ENCODE peak calls at places on chromosomes 2 and 18, in four cellular contexts. Z is putamen; P is CD8-positive, alpha-beta memory T cell; L is Peyer's patch. I is an unnamed sample.

GRCh38 chr18:57276720-57277284 is 75.6 kb upstream of the ST8SIA3 start:
- DNase-seq in Z (peak; percentile 26), P (no peak), L (no peak), I (no peak)

GRCh38 chr2:171225302-171225980 is 64.7 kb upstream of the TLK1 start:
- DNase-seq in Z (no peak), P (no peak), L (no peak), I (peak; percentile 38)

GRCh38 chr2:210392469-210392881 is 77.5 kb upstream of the MYL1 start:
- DNase-seq in Z (no peak), P (no peak), L (no peak), I (no peak)

GRCh38 chr2:96116424-96116878 is at the start of gene ADRA2B:
- DNase-seq in Z (no peak), P (peak; percentile 80), L (peak; percentile 72), I (peak; percentile 45)

GRCh38 chr18:986071-986470 is 81.4 kb downstream of the ADCYAP1 start:
- DNase-seq in Z (no peak), P (no peak), L (no peak), I (no peak)

GRCh38 chr18:1513519-1513918 is 608.8 kb downstream of the ADCYAP1 start:
- DNase-seq in Z (no peak), P (no peak), L (no peak), I (no peak)

GRCh38 chr2:150916997-150917396 is 344.7 kb downstream of the RBM43 start:
- DNase-seq in Z (no peak), P (no peak), L (no peak), I (no peak)

GRCh38 chr18:47387864-47388263 is 136.4 kb upstream of the SKOR2 start:
- DNase-seq in Z (no peak), P (no peak), L (no peak), I (no peak)

GRCh38 chr2:159118115-159118858 is 149.8 kb downstream of the TANC1 start:
- DNase-seq in Z (peak; percentile 83), P (peak; percentile 72), L (peak; percentile 80), I (peak; percentile 62)

GRCh38 chr2:219460424-219460926 is 25.8 kb downstream of the SPEG start:
- DNase-seq in Z (peak; percentile 42), P (no peak), L (no peak), I (peak; percentile 80)

GRCh38 chr2:168278424-168278888 is 31.1 kb upstream of the STK39 start:
- DNase-seq in Z (no peak), P (no peak), L (no peak), I (no peak)

GRCh38 chr18:45437399-45437798 is 177.9 kb upstream of the SLC14A2 start:
- DNase-seq in Z (no peak), P (no peak), L (no peak), I (no peak)

GRCh38 chr18:37501136-37501535 is 64.5 kb downstream of the CELF4 start:
- DNase-seq in Z (no peak), P (no peak), L (no peak), I (no peak)

GRCh38 chr2:102895386-102895785 is 133.6 kb downstream of the TMEM182 start:
- DNase-seq in Z (no peak), P (no peak), L (no peak), I (no peak)

GRCh38 chr18:46260016-46260878 is 156.1 kb downstream of the HAUS1 start:
- DNase-seq in Z (no peak), P (no peak), L (no peak), I (peak; percentile 17)

GRCh38 chr2:170873035-170873692 is 55.9 kb upstream of the GORASP2 start:
- DNase-seq in Z (peak; percentile 51), P (peak; percentile 78), L (peak; percentile 66), I (peak; percentile 80)

GRCh38 chr2:40228296-40228695 is 223.6 kb downstream of the SLC8A1 start:
- DNase-seq in Z (no peak), P (no peak), L (no peak), I (no peak)

GRCh38 chr18:23203891-23204432 is 68.7 kb downstream of the CABLES1 start:
- DNase-seq in Z (no peak), P (peak; percentile 13), L (no peak), I (no peak)

GRCh38 chr2:1617425-1618021 is 126.8 kb downstream of the PXDN start:
- DNase-seq in Z (no peak), P (no peak), L (no peak), I (no peak)

GRCh38 chr18:64330161-64330560 is 181.3 kb upstream of the LINC00305 start:
- DNase-seq in Z (no peak), P (no peak), L (no peak), I (no peak)

GRCh38 chr2:179622635-179623034 is 238.8 kb downstream of the ZNF385B start:
- DNase-seq in Z (no peak), P (no peak), L (no peak), I (no peak)

GRCh38 chr2:13682878-13683277 is 949.6 kb upstream of the LRATD1 start:
- DNase-seq in Z (no peak), P (no peak), L (no peak), I (no peak)

GRCh38 chr2:141199711-141200110 is 931.1 kb downstream of the LRP1B start:
- DNase-seq in Z (no peak), P (no peak), L (no peak), I (no peak)

GRCh38 chr18:5556317-5556974 is 12.6 kb upstream of the EPB41L3 start:
- DNase-seq in Z (no peak), P (no peak), L (no peak), I (no peak)

GRCh38 chr2:208033701-208034502 is 8.6 kb upstream of the PLEKHM3 start:
- DNase-seq in Z (no peak), P (peak; percentile 64), L (peak; percentile 39), I (no peak)

GRCh38 chr2:120736955-120737801 is 1.5 kb downstream of the GLI2 start:
- DNase-seq in Z (no peak), P (no peak), L (no peak), I (peak; percentile 85)

GRCh38 chr2:112642561-112642960 is 3.2 kb upstream of the SLC20A1 start:
- DNase-seq in Z (no peak), P (no peak), L (no peak), I (no peak)

GRCh38 chr2:212052412-212053159 is 486.0 kb downstream of the ERBB4 start:
- DNase-seq in Z (no peak), P (no peak), L (no peak), I (peak; percentile 50)

GRCh38 chr18:60120231-60120630 is 220.4 kb downstream of the PMAIP1 start:
- DNase-seq in Z (no peak), P (no peak), L (no peak), I (no peak)

GRCh38 chr2:4556136-4556535 is 852.8 kb downstream of the DCDC2C start:
- DNase-seq in Z (no peak), P (no peak), L (no peak), I (no peak)

GRCh38 chr2:23563673-23564617 is 179.0 kb downstream of the KLHL29 start:
- DNase-seq in Z (peak; percentile 53), P (no peak), L (no peak), I (peak; percentile 91)